ENCODE peak calls at places on chromosomes 11 and 22, in six cellular contexts. A, P, Y, T, H and G are unnamed samples.
A peak's percentile ranks its signal among the peaks of the same experiment; 100 is the strongest.

GRCh38 chr22:48895831-48896765 is 931.6 kb downstream of the BRD1 start:
- DNase-seq in A (no peak), P (no peak), Y (no peak), T (no peak), H (no peak), G (no peak)

GRCh38 chr11:14644396-14645246 is 1.0 kb downstream of the PDE3B start:
- DNase-seq in A (peak; percentile 12), P (no peak), Y (peak; percentile 11), T (peak; percentile 45), H (no peak), G (no peak)

GRCh38 chr22:20152464-20152890 is 1.6 kb upstream of the CCDC188 start:
- DNase-seq in A (no peak), P (no peak), Y (no peak), T (no peak), H (no peak), G (no peak)

GRCh38 chr11:8015753-8016239 is 28.7 kb downstream of the EIF3F start:
- DNase-seq in A (no peak), P (no peak), Y (no peak), T (no peak), H (no peak), G (no peak)

GRCh38 chr11:65115361-65116082 is 2.0 kb downstream of the ZNHIT2 start:
- DNase-seq in A (no peak), P (no peak), Y (no peak), T (no peak), H (no peak), G (no peak)

GRCh38 chr11:57618438-57618837 is 21.0 kb downstream of the SERPING1 start:
- DNase-seq in A (no peak), P (no peak), Y (no peak), T (no peak), H (no peak), G (no peak)

GRCh38 chr11:130403301-130403804 is 25.1 kb downstream of the ADAMTS8 start:
- DNase-seq in A (no peak), P (no peak), Y (no peak), T (no peak), H (no peak), G (no peak)

GRCh38 chr22:48476599-48476998 is 1351.1 kb downstream of the BRD1 start:
- DNase-seq in A (no peak), P (no peak), Y (no peak), T (no peak), H (no peak), G (no peak)

GRCh38 chr11:19919050-19919561 is 206.5 kb downstream of the NAV2 start:
- DNase-seq in A (no peak), P (no peak), Y (no peak), T (no peak), H (no peak), G (no peak)

GRCh38 chr11:65003282-65003681 is 6.5 kb upstream of the BATF2 start:
- DNase-seq in A (no peak), P (no peak), Y (no peak), T (no peak), H (no peak), G (no peak)

GRCh38 chr22:33923660-33924246 is 3.5 kb upstream of the LARGE1 start:
- DNase-seq in A (peak; percentile 27), P (no peak), Y (peak; percentile 28), T (peak; percentile 67), H (no peak), G (peak; percentile 76)

GRCh38 chr22:22460635-22461034 is 47.9 kb downstream of the ZNF280B start:
- DNase-seq in A (peak; percentile 7), P (no peak), Y (peak; percentile 86), T (peak; percentile 18), H (no peak), G (no peak)

GRCh38 chr11:77813256-77813655 is 7.3 kb downstream of the RSF1 start:
- DNase-seq in A (no peak), P (no peak), Y (no peak), T (no peak), H (no peak), G (no peak)

GRCh38 chr11:44893250-44894216 is 57.1 kb downstream of the TP53I11 start:
- DNase-seq in A (no peak), P (no peak), Y (no peak), T (no peak), H (no peak), G (no peak)

GRCh38 chr11:36463781-36464180 is 46.3 kb downstream of the TRAF6 start:
- DNase-seq in A (no peak), P (no peak), Y (no peak), T (no peak), H (no peak), G (peak; percentile 25)

GRCh38 chr22:49106136-49106930 is 721.3 kb downstream of the BRD1 start:
- DNase-seq in A (no peak), P (no peak), Y (no peak), T (no peak), H (no peak), G (no peak)

GRCh38 chr11:6362868-6363678 is 27.2 kb upstream of the SMPD1 start:
- DNase-seq in A (peak; percentile 68), P (no peak), Y (peak; percentile 65), T (peak; percentile 64), H (peak; percentile 73), G (peak; percentile 83)

GRCh38 chr11:6736495-6737121 is 35.2 kb downstream of the OR2AG2 start:
- DNase-seq in A (no peak), P (no peak), Y (no peak), T (no peak), H (no peak), G (no peak)

GRCh38 chr11:2086239-2087040 is 52.7 kb downstream of the IGF2 start:
- DNase-seq in A (no peak), P (no peak), Y (peak; percentile 2), T (no peak), H (no peak), G (no peak)

GRCh38 chr11:27460571-27460970 is 12.0 kb downstream of the LGR4 start:
- DNase-seq in A (no peak), P (no peak), Y (no peak), T (peak; percentile 41), H (no peak), G (no peak)

GRCh38 chr11:13448876-13449275 is 14.1 kb downstream of the BTBD10 start:
- DNase-seq in A (no peak), P (no peak), Y (peak; percentile 11), T (no peak), H (no peak), G (no peak)

GRCh38 chr11:69894126-69895047 is 75.2 kb upstream of the FGF3 start:
- DNase-seq in A (no peak), P (no peak), Y (no peak), T (no peak), H (no peak), G (no peak)
- TF ChIP-seq YY1 in A (no peak), P (no peak), Y (no peak), T (no peak), H (no peak), G (no peak)

DNA sequence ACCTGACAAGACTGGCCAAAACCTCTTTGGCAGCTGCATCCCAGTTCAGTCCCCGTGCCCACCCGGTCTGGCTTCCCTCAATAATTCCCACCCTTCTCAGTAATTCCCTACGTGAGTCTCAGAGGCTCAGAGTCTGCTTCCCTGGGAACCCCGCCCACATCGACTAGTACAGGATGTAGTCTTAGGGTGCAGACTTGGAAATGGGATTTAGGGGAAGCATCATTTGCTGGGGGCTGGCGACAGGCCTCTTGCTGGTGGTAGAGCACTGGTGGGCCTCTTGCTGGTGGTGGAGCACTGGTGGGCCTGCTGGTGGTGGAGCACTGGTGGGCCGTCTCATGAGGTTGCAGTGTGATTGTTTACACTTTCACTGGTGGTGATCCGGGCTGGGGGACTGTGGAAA is 199.5 kb upstream of the B3GAT1 start:
- DNase-seq in A (no peak), P (no peak), Y (no peak), T (no peak), H (no peak), G (no peak)
- TF ChIP-seq ZNF274 in A (no peak), P (no peak), Y (no peak), T (no peak), H (no peak), G (no peak)

DNA sequence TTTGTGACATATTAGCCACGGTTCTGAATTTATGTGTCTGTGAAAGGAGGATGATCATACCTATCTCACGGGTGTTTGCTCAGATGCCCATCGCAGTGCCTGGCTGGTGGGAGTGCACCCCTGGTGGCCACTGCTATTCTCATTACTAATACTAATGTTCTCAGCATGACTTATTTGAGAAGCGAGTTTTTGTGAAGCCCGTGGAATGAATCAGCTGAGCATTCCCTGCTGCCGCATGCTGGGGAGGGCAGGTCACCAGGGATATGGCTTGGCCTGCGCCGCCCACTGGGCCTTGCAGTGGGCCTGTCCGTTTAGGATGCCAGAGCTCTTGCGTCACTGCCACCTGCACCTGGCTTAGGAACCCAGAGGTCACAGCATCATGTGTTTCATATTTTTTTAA is 16.8 kb downstream of the CTTN start:
- DNase-seq in A (no peak), P (no peak), Y (no peak), T (no peak), H (no peak), G (no peak)
- H3K27me3 ChIP-seq in A (no peaks in the 10 kb centered on the region), P (no peaks in the 10 kb centered on the region), Y (no peaks in the 10 kb centered on the region), T (no peaks in the 10 kb centered on the region), H (no peaks in the 10 kb centered on the region), G (no peaks in the 10 kb centered on the region)

GRCh38 chr22:44389181-44389580 is 76.4 kb upstream of the SHISAL1 start:
- DNase-seq in A (no peak), P (no peak), Y (no peak), T (no peak), H (no peak), G (no peak)

GRCh38 chr22:44391481-44392445 is 79.0 kb upstream of the SHISAL1 start:
- DNase-seq in A (no peak), P (no peak), Y (no peak), T (no peak), H (no peak), G (no peak)

GRCh38 chr22:44392446-44392921 is 79.7 kb upstream of the SHISAL1 start:
- DNase-seq in A (no peak), P (no peak), Y (no peak), T (no peak), H (no peak), G (no peak)

GRCh38 chr22:44391026-44391425 is 78.3 kb upstream of the SHISAL1 start:
- DNase-seq in A (no peak), P (no peak), Y (no peak), T (no peak), H (no peak), G (no peak)

DNA sequence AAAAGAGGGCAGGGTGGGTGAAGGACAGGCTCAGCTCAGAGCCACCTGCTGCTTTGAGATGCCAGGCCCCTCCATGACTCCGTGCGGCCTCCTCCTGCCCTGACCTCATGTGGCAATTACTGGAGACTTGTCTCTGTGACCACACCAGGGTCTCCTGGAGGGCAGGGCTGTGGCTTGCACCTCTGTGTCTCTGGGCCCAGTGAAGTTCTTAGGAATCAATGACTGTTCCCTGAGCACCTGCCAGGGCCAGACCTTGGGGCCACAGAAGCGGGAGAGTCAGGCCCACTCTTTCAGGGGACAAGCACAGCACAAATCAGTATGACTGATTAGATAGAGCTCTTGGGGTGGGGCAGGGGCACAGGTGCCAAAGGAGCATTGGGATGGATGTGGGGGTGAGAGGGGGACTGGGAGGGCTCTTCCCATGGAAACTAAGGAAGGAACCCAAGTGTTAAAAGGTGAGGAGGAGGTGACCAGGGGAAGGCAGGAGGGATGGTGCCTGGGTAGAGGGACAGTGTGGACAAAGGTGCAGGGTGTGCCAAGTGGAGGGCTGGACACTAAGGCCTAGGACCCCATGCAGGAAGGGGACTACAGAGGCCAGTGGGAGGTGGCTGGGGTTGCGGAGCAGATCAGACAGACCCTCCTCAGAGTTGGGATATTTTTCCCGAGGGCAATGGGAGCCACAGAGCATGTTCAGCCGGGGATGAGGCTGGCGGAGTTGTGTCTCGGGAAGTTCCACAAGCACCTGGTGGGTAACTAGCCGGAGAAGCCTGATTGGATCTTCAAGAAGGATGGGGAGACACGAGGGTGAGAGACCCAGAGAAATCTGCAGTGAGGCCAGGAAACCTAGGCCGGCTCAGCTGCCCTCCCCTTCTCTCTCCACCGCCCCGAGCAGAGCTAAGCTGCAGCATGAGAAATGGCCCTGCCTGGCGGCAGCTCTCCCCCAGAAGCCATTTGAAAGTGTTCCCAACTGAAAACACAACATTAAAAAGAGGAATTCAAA is 77.5 kb upstream of the SHISAL1 start:
- DNase-seq in A (no peak), P (no peak), Y (no peak), T (no peak), H (no peak), G (no peak)
- TF ChIP-seq YY1 in A (no peak), P (no peak), Y (no peak), T (no peak), H (no peak), G (no peak)